ENCODE peak calls at places on chromosomes 16 and 17, in seven cellular contexts. W is activated effector memory CD4-positive, alpha-beta T cell treated with anti-CD3 and anti-CD28 coated beads, Interleukin-2, amount 50 U/mL, for 16 hours; D is dorsolateral prefrontal cortex; E is GOT3; H is stimulated activated CD4-positive, alpha-beta T cell treated with anti-CD3 and anti-CD28 coated beads, Interleukin-2, amount 100 ng/mL, for 48 hours; N is activated CD8-positive, alpha-beta memory T cell treated with anti-CD3 and anti-CD28 coated beads, Interleukin-2, amount 10 ng/mL, durations not matched to agents 7 days and 5 days; Z is sigmoid colon. X is an unnamed sample.

GRCh38 chr16:87949071-87949744 is 2.0 kb upstream of the BANP start:
- DNase-seq in D (no peak), W (no peak), N (no peak), Z (no peak), H (no peak), E (no peak), X (no peak)

GRCh38 chr17:46782250-46782953 is 36.1 kb downstream of the WNT3 start:
- DNase-seq in E (no peak), W (no peak), H (no peak), N (peak; percentile 50), Z (no peak), D (no peak), X (no peak)

GRCh38 chr16:66735891-66736290 is 15.5 kb downstream of the DYNC1LI2 start:
- DNase-seq in W (no peak), H (no peak), N (no peak), Z (no peak), D (no peak), E (no peak), X (no peak)

GRCh38 chr17:67570797-67571196 is 146.9 kb upstream of the NOL11 start:
- DNase-seq in N (no peak), E (no peak), Z (no peak), W (no peak), D (no peak), H (no peak), X (no peak)

GRCh38 chr16:87464691-87465300 is 28.0 kb downstream of the ZCCHC14 start:
- DNase-seq in E (peak; percentile 60), W (peak; percentile 79), H (peak; percentile 32), Z (peak; percentile 94), D (no peak), N (no peak), X (peak; percentile 62)

GRCh38 chr17:39461911-39462641 is 790 bp downstream of the CDK12 start:
- DNase-seq in E (no peak), Z (no peak), N (peak; percentile 56), H (no peak), D (peak; percentile 48), W (no peak), X (no peak)

GRCh38 chr16:85928411-85928820 is 29.5 kb downstream of the IRF8 start:
- DNase-seq in E (no peak), H (no peak), N (no peak), Z (peak; percentile 82), D (no peak), W (no peak), X (no peak)

GRCh38 chr16:11583171-11583570 is 3.5 kb downstream of the LITAF start:
- DNase-seq in W (no peak), E (no peak), H (no peak), Z (no peak), D (no peak), N (no peak), X (no peak)

GRCh38 chr17:80986816-80987480 is 4.7 kb upstream of the CHMP6 start:
- DNase-seq in E (no peak), N (no peak), Z (no peak), H (no peak), W (no peak), D (no peak), X (no peak)

GRCh38 chr17:45298546-45299285 is 18.1 kb downstream of the MAP3K14 start:
- DNase-seq in H (no peak), N (no peak), W (no peak), D (no peak), E (no peak), Z (no peak), X (no peak)

GRCh38 chr17:74386397-74386796 is 19.1 kb downstream of the GPR142 start:
- DNase-seq in W (no peak), E (no peak), H (no peak), Z (no peak), N (no peak), D (no peak), X (no peak)

GRCh38 chr17:37488607-37489196 is 989 bp upstream of the DUSP14 start:
- DNase-seq in H (peak; percentile 45), E (no peak), N (peak; percentile 71), D (peak; percentile 59), W (peak; percentile 87), Z (peak; percentile 92), X (no peak)

GRCh38 chr16:51431517-51432241 is 280.6 kb upstream of the SALL1 start:
- DNase-seq in E (peak; percentile 21), Z (no peak), N (no peak), W (no peak), D (no peak), H (no peak), X (peak; percentile 54)

GRCh38 chr16:27650073-27650701 is 100.2 kb downstream of the KATNIP start:
- DNase-seq in W (no peak), D (no peak), H (no peak), Z (no peak), E (no peak), N (no peak), X (no peak)

GRCh38 chr17:49016775-49017463 is 19.7 kb downstream of the IGF2BP1 start:
- DNase-seq in E (peak; percentile 65), N (peak; percentile 18), W (no peak), H (no peak), Z (no peak), D (no peak), X (no peak)

GRCh38 chr17:39643271-39643670 is 6.3 kb downstream of the STARD3 start:
- DNase-seq in W (no peak), H (no peak), Z (no peak), D (no peak), N (no peak), E (no peak), X (no peak)

GRCh38 chr17:77083547-77083946 is 57.2 kb upstream of the SEC14L1 start:
- DNase-seq in Z (no peak), N (no peak), H (no peak), W (no peak), E (no peak), D (no peak), X (no peak)

GRCh38 chr16:54460254-54460860 is 173.8 kb upstream of the IRX3 start:
- DNase-seq in D (no peak), H (no peak), N (no peak), Z (no peak), E (no peak), W (no peak), X (no peak)